ENCODE peak calls at places on chromosomes 7 and 10, in four cellular contexts. B, G, M and L are unnamed samples.

GRCh38 chr10:35119378-35119777 is 7.3 kb upstream of the CREM start:
- DNase-seq in B (no peak), G (no peak), M (no peak), L (no peak)

GRCh38 chr7:842436-843031 is 10.3 kb downstream of the SUN1 start:
- DNase-seq in B (no peak), G (no peak), M (no peak), L (no peak)

GRCh38 chr10:3524086-3524960 is 260.7 kb downstream of the KLF6 start:
- DNase-seq in B (no peak), G (no peak), M (no peak), L (no peak)

GRCh38 chr10:78343266-78343665 is 309.6 kb downstream of the RPS24 start:
- DNase-seq in B (no peak), G (no peak), M (no peak), L (no peak)

GRCh38 chr7:78141533-78142281 is 343.1 kb downstream of the PHTF2 start:
- DNase-seq in B (no peak), G (no peak), M (peak; percentile 55), L (no peak)

GRCh38 chr7:69403169-69403568 is 195.1 kb upstream of the AUTS2 start:
- DNase-seq in B (no peak), G (no peak), M (peak; percentile 66), L (no peak)

GRCh38 chr10:124221356-124222297 is 128.2 kb upstream of the CHST15 start:
- DNase-seq in B (no peak), G (no peak), M (no peak), L (no peak)

GRCh38 chr7:19852192-19852591 is 78.8 kb upstream of the TMEM196 start:
- DNase-seq in B (no peak), G (no peak), M (no peak), L (no peak)

GRCh38 chr7:120876922-120877321 is 19.0 kb upstream of the TSPAN12 start:
- DNase-seq in B (no peak), G (no peak), M (no peak), L (no peak)

GRCh38 chr7:81638216-81638615 is 131.6 kb downstream of the HGF start:
- DNase-seq in B (no peak), G (no peak), M (peak; percentile 91), L (no peak)

GRCh38 chr10:95532536-95532935 is 28.6 kb downstream of the SORBS1 start:
- DNase-seq in B (no peak), G (no peak), M (no peak), L (no peak)

GRCh38 chr7:129825005-129825553 is 127.7 kb downstream of the UBE2H start:
- DNase-seq in B (peak; percentile 48), G (peak; percentile 70), M (peak; percentile 58), L (peak; percentile 94)

GRCh38 chr7:130363156-130363847 is 17.0 kb upstream of the CPA1 start:
- DNase-seq in B (no peak), G (no peak), M (no peak), L (no peak)

GRCh38 chr7:42628021-42628420 is 283.8 kb downstream of the C7orf25 start:
- DNase-seq in B (no peak), G (no peak), M (no peak), L (no peak)

GRCh38 chr7:96224073-96224472 is 97.8 kb downstream of the SLC25A13 start:
- DNase-seq in B (no peak), G (no peak), M (no peak), L (no peak)

GRCh38 chr7:46245587-46246111 is 324.6 kb upstream of the IGFBP3 start:
- DNase-seq in B (no peak), G (no peak), M (no peak), L (no peak)

GRCh38 chr7:5703572-5704533 is 77.6 kb downstream of the RNF216 start:
- DNase-seq in B (no peak), G (no peak), M (no peak), L (no peak)

DNA sequence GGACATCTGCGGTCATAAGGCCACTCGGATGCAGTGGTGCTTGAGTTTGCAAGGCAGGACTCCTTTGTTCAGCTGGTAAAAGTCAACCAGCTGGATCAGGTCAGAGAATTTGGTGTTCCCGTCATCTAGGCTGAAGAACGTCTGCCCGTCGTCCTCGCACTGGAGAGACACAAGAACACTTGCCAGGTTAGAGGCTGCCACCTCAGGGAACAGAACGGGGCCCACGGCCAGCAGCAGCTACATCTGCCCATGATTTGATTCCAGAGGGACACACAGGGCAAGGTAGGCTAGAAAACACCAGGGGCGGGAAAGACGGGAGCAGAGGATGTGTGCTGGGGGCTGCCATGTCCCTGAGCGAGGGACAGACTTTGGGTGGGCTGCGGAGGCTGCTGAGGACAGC is 27.7 kb upstream of the DDC start:
- DNase-seq in B (no peak), G (no peak), M (no peak), L (no peak)
- H3K27me3 ChIP-seq in B (no peaks in the 10 kb centered on the region), G (no peaks in the 10 kb centered on the region), M (no peaks in the 10 kb centered on the region), L (no peaks in the 10 kb centered on the region)

GRCh38 chr7:122303971-122304603 is 463 bp downstream of the FEZF1 start:
- DNase-seq in B (no peak), G (no peak), M (no peak), L (no peak)
- H3K4me3 ChIP-seq in B (no peak overlapping the region), G (peak overlapping the region; percentile 46), M (peak overlapping the region; percentile 84), L (peak overlapping the region; percentile 36)

DNA sequence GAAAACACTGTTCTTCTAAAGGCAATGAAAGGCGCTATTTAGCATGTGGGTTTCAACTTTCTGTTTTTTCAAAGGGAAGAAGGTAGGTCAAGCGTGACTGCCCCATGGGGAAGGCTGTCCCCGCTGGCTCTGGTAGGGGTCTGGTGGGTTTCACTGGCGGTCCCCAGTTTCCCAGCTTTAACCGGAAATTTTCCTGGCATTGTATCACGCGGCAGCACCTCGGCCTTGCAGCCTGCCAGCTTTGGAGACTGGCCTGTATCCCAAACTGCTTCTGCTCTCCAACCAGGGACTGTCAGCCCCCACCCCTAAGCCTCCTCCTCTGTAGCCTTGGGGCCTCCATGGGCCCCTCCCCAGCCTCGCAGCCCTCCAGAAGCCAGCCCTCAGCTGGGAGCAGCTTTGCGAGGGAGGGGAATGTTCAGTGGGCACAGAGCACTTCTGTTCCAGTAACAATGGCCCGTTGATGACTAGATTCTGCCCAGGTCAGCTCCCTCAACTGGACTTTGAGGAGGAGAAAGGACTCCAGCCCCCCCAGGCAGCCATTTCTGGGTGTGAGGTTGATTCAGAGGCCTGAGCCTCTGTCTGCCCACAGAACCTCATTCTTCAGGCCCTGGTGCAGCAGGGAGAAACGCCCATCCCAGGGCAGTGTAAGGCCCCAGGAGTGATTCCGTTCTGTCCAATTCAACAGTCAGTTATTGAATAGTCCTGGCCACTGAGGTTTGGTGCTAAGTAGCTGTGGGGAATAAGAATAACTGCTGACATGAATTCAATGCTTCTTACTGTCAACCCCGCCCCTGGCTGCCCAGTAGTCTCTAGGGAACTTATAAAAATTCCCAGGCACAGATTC is 17.1 kb downstream of the CHST3 start:
- DNase-seq in B (no peak), G (peak; percentile 42), M (peak; percentile 63), L (no peak)
- H3K27me3 ChIP-seq in B (no peaks in the 10 kb centered on the region), G (no peaks in the 10 kb centered on the region), M (no peaks in the 10 kb centered on the region), L (no peaks in the 10 kb centered on the region)

GRCh38 chr10:131310904-131311660 is 439 bp downstream of the TCERG1L start:
- DNase-seq in B (no peak), G (no peak), M (no peak), L (no peak)

GRCh38 chr10:131311661-131312260 is at the start of gene TCERG1L:
- DNase-seq in B (no peak), G (no peak), M (peak; percentile 63), L (no peak)

GRCh38 chr10:131313377-131313776 is 1.9 kb upstream of the TCERG1L start:
- DNase-seq in B (no peak), G (no peak), M (no peak), L (no peak)

GRCh38 chr10:131312261-131312801 is 810 bp upstream of the TCERG1L start:
- DNase-seq in B (no peak), G (no peak), M (peak; percentile 87), L (no peak)

GRCh38 chr10:131310054-131310903 is 1.2 kb downstream of the TCERG1L start:
- DNase-seq in B (no peak), G (no peak), M (peak; percentile 59), L (no peak)
- H3K4me3 ChIP-seq in B (no peak overlapping the region), G (no peak overlapping the region), M (peak overlapping the region; percentile 86), L (no peak overlapping the region)

GRCh38 chr10:101299211-101299610 is 54.8 kb upstream of the BTRC start:
- DNase-seq in B (no peak), G (no peak), M (no peak), L (no peak)
- H3K27me3 ChIP-seq in B (peaks cover 27% of the 10 kb centered on the region), G (no peaks in the 10 kb centered on the region), M (peaks cover 17% of the 10 kb centered on the region), L (peaks cover 7% of the 10 kb centered on the region)

DNA sequence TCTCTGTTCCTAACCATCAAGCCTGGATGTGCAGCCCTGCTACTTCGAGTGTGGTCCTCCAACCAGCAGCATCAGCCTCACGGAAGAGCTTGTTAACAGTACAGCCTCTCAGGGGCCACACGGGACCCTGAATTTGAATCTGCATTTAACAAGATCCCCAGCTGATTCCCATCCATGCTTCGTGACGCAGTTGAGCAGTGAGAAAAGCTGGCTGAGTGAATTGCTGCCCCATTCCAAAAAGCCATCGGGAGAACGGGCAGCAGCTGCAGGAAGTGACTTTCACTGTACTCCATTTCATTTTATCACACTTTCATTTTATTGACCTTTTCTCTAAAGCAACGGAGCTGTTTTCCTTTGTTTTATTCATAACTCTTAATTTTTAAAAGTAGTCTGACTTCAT is 22.5 kb downstream of the FAM171A1 start:
- DNase-seq in B (peak; percentile 50), G (peak; percentile 57), M (no peak), L (no peak)
- H3K4me3 ChIP-seq in B (peak overlapping the region; percentile 30), G (peak overlapping the region; percentile 27), M (no peak overlapping the region), L (no peak overlapping the region)

DNA sequence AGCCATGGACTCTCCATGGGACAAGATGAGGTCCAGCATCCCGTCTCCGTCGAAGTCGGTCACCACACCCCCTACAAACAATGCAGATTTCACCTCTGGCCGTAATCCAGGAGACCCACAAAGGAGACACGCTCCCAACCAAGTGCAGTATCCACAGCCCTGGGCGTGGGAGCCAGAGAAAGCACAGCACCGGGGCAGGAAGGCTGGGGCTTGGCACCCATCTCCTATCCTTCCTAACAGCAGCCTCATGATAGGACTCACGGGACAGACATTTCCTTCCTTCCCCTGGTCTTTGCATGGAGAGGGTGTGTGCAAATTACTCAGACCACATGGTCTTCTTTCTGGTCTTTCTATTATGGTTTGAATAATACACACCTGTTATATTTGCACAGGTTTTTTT is 46.3 kb downstream of the GOLGA7B start:
- DNase-seq in B (peak; percentile 47), G (peak; percentile 41), M (no peak), L (no peak)
- H3K27me3 ChIP-seq in B (no peaks in the 10 kb centered on the region), G (no peaks in the 10 kb centered on the region), M (no peaks in the 10 kb centered on the region), L (no peaks in the 10 kb centered on the region)

DNA sequence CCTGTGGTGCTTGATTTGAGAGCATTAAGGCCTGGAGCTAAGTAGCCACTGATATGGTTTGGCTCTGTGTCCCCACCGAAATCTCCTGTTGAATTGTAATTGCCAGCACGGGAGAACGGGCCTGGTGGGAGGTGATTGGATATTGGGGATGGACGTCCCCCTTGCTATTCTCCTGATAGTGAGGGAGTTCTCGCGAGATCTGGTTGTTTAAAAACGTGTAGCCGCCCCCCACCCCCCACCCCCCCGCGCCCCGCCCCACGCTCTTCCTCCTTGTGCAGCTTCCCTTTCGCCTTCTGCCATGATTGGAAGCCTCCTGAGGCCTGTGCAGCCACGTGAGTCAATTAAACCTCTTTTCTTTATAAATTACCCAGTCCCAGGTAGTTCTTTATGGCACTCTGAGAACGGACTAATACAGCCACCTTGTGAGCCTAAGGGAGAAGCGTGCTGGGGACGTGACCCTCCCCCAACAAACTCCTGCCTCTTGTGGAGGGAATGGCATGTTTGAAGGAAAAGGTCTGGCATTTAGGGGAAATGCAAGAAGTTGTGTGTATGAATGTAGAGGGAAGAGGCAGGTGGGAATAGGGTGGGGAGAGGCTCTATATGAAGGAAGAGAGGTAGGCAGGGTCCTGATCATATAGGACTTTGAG is 118.0 kb upstream of the KMT2C start:
- DNase-seq in B (no peak), G (no peak), M (no peak), L (no peak)
- H3K4me3 ChIP-seq in B (no peak overlapping the region), G (no peak overlapping the region), M (no peak overlapping the region), L (no peak overlapping the region)